ENCODE peak calls at places on chromosomes 2 and 18, in four cellular contexts. One of them, this sample, is unnamed.

GRCh38 chr18:56382541-56382940 is 255.9 kb downstream of the TXNL1 start:
- DNase-seq in fibroblast of lung: no peak
- DNase-seq in cardiac muscle cell: peak
- DNase-seq in lung: no peak
- DNase-seq in this sample: no peak

GRCh38 chr2:48249631-48250473 is 280.1 kb upstream of the STON1 start:
- DNase-seq in fibroblast of lung: peak
- DNase-seq in cardiac muscle cell: peak
- DNase-seq in lung: no peak
- DNase-seq in this sample: no peak

GRCh38 chr2:181354626-181355025 is 102.6 kb upstream of the ITGA4 start:
- DNase-seq in fibroblast of lung: peak
- DNase-seq in cardiac muscle cell: peak
- DNase-seq in lung: no peak
- DNase-seq in this sample: no peak

GRCh38 chr2:12131975-12132374 is 385.5 kb downstream of the LPIN1 start:
- DNase-seq in fibroblast of lung: peak
- DNase-seq in cardiac muscle cell: peak
- DNase-seq in lung: no peak
- DNase-seq in this sample: no peak

GRCh38 chr18:71797554-71797953 is 746.6 kb downstream of the CBLN2 start:
- DNase-seq in fibroblast of lung: no peak
- DNase-seq in cardiac muscle cell: no peak
- DNase-seq in lung: no peak
- DNase-seq in this sample: no peak

GRCh38 chr18:33946322-33946721 is 278.4 kb downstream of the NOL4 start:
- DNase-seq in fibroblast of lung: no peak
- DNase-seq in cardiac muscle cell: no peak
- DNase-seq in lung: no peak
- DNase-seq in this sample: no peak

GRCh38 chr2:239308696-239309397 is 92.0 kb downstream of the HDAC4 start:
- DNase-seq in fibroblast of lung: peak
- DNase-seq in cardiac muscle cell: peak
- DNase-seq in lung: no peak
- DNase-seq in this sample: no peak

GRCh38 chr18:35289293-35290069 is 548 bp downstream of the ZSCAN30 start:
- DNase-seq in fibroblast of lung: peak
- DNase-seq in cardiac muscle cell: peak
- DNase-seq in lung: peak
- DNase-seq in this sample: peak

GRCh38 chr2:65675350-65675749 is 243.0 kb upstream of the SPRED2 start:
- DNase-seq in fibroblast of lung: peak
- DNase-seq in cardiac muscle cell: no peak
- DNase-seq in lung: no peak
- DNase-seq in this sample: no peak

GRCh38 chr2:22497789-22498188 is 887.2 kb upstream of the KLHL29 start:
- DNase-seq in fibroblast of lung: no peak
- DNase-seq in cardiac muscle cell: no peak
- DNase-seq in lung: no peak
- DNase-seq in this sample: peak

GRCh38 chr2:55511508-55512124 is 7.9 kb upstream of the CFAP36 start:
- DNase-seq in fibroblast of lung: peak
- DNase-seq in cardiac muscle cell: peak
- DNase-seq in lung: no peak
- DNase-seq in this sample: no peak

GRCh38 chr18:1659190-1659589 is 754.5 kb downstream of the ADCYAP1 start:
- DNase-seq in fibroblast of lung: no peak
- DNase-seq in cardiac muscle cell: no peak
- DNase-seq in lung: peak
- DNase-seq in this sample: no peak

GRCh38 chr18:9771977-9772660 is 64.0 kb downstream of the RAB31 start:
- DNase-seq in fibroblast of lung: no peak
- DNase-seq in cardiac muscle cell: no peak
- DNase-seq in lung: no peak
- DNase-seq in this sample: no peak

GRCh38 chr18:13453714-13454113 is 235.2 kb downstream of the LDLRAD4 start:
- DNase-seq in fibroblast of lung: no peak
- DNase-seq in cardiac muscle cell: no peak
- DNase-seq in lung: no peak
- DNase-seq in this sample: no peak

GRCh38 chr2:183543731-183544130 is 419.5 kb downstream of the NUP35 start:
- DNase-seq in fibroblast of lung: no peak
- DNase-seq in cardiac muscle cell: no peak
- DNase-seq in lung: no peak
- DNase-seq in this sample: peak

GRCh38 chr2:13106302-13106701 is 389.6 kb downstream of the TRIB2 start:
- DNase-seq in fibroblast of lung: no peak
- DNase-seq in cardiac muscle cell: no peak
- DNase-seq in lung: no peak
- DNase-seq in this sample: peak

GRCh38 chr18:22539045-22539444 is 121.3 kb upstream of the CTAGE1 start:
- DNase-seq in fibroblast of lung: peak
- DNase-seq in cardiac muscle cell: no peak
- DNase-seq in lung: no peak
- DNase-seq in this sample: no peak

GRCh38 chr2:156046900-156047299 is 285.6 kb downstream of the NR4A2 start:
- DNase-seq in fibroblast of lung: no peak
- DNase-seq in cardiac muscle cell: no peak
- DNase-seq in lung: no peak
- DNase-seq in this sample: no peak

GRCh38 chr2:110115291-110116032 is at the start of gene MALL:
- DNase-seq in fibroblast of lung: peak
- DNase-seq in cardiac muscle cell: no peak
- DNase-seq in lung: peak
- DNase-seq in this sample: no peak

GRCh38 chr2:159076233-159076632 is 107.8 kb downstream of the TANC1 start:
- DNase-seq in fibroblast of lung: peak
- DNase-seq in cardiac muscle cell: peak
- DNase-seq in lung: no peak
- DNase-seq in this sample: no peak

GRCh38 chr2:27954771-27955384 is 64.3 kb downstream of the BABAM2 start:
- DNase-seq in fibroblast of lung: peak
- DNase-seq in cardiac muscle cell: peak
- DNase-seq in lung: peak
- DNase-seq in this sample: peak

GRCh38 chr18:62790836-62791772 is 75.8 kb downstream of the PHLPP1 start:
- DNase-seq in fibroblast of lung: peak
- DNase-seq in cardiac muscle cell: peak
- DNase-seq in lung: no peak
- DNase-seq in this sample: no peak

GRCh38 chr18:54003195-54003594 is 221.3 kb downstream of the MBD2 start:
- DNase-seq in fibroblast of lung: no peak
- DNase-seq in cardiac muscle cell: no peak
- DNase-seq in lung: no peak
- DNase-seq in this sample: no peak

GRCh38 chr18:54004828-54005227 is 219.6 kb downstream of the MBD2 start:
- DNase-seq in fibroblast of lung: no peak
- DNase-seq in cardiac muscle cell: peak
- DNase-seq in lung: no peak
- DNase-seq in this sample: peak
- TF ChIP-seq CTCF in fibroblast of lung: no peak
- TF ChIP-seq CTCF in cardiac muscle cell: peak
- TF ChIP-seq CTCF in lung: no peak
- TF ChIP-seq CTCF in this sample: no peak

DNA sequence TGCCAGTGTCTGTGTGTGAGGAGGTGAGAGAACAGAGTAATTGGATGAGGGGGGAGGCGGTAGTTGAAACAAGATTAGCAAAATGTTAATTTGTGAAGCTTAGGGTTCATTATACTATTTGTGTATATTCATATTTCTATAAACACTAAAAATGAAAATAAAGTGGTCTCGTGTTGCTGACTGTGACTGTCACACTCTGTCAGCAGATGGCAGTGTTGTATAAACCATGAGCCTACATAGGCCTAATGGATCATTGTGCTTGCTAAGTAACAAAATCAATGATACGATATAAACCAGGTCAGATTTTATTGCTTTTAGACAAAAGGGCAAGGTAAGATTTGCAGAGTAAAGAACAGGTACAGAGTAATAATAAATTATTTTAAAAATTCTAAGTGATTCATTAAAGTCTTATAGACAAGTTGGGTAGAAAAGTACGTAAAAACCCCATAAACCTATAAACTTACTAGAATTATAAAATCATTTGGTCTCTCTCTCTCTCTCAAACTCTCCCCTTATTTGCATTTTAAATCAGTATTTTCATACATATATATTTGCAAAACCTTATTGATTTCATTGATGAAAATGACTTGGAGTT is 182.7 kb downstream of the RPIA start:
- DNase-seq in fibroblast of lung: peak
- DNase-seq in cardiac muscle cell: peak
- DNase-seq in lung: no peak
- DNase-seq in this sample: peak
- H3K4me3 ChIP-seq in fibroblast of lung: no peak
- H3K4me3 ChIP-seq in cardiac muscle cell: no peak
- H3K4me3 ChIP-seq in lung: no peak
- H3K4me3 ChIP-seq in this sample: no peak

GRCh38 chr2:68745006-68745405 is 10.4 kb downstream of the ARHGAP25 start:
- DNase-seq in fibroblast of lung: no peak
- DNase-seq in cardiac muscle cell: no peak
- DNase-seq in lung: no peak
- DNase-seq in this sample: peak

GRCh38 chr2:68742638-68743037 is 8.0 kb downstream of the ARHGAP25 start:
- DNase-seq in fibroblast of lung: no peak
- DNase-seq in cardiac muscle cell: no peak
- DNase-seq in lung: no peak
- DNase-seq in this sample: peak

GRCh38 chr2:68743531-68743930 is 8.9 kb downstream of the ARHGAP25 start:
- DNase-seq in fibroblast of lung: no peak
- DNase-seq in cardiac muscle cell: no peak
- DNase-seq in lung: no peak
- DNase-seq in this sample: no peak

GRCh38 chr2:68746408-68746807 is 11.8 kb downstream of the ARHGAP25 start:
- DNase-seq in fibroblast of lung: no peak
- DNase-seq in cardiac muscle cell: no peak
- DNase-seq in lung: peak
- DNase-seq in this sample: no peak

GRCh38 chr2:68744517-68744916 is 9.9 kb downstream of the ARHGAP25 start:
- DNase-seq in fibroblast of lung: no peak
- DNase-seq in cardiac muscle cell: no peak
- DNase-seq in lung: no peak
- DNase-seq in this sample: no peak
- TF ChIP-seq CTCF in fibroblast of lung: no peak
- TF ChIP-seq CTCF in cardiac muscle cell: no peak
- TF ChIP-seq CTCF in lung: no peak
- TF ChIP-seq CTCF in this sample: no peak

GRCh38 chr2:231483398-231484329 is 19.4 kb upstream of the NCL start:
- DNase-seq in fibroblast of lung: no peak
- DNase-seq in cardiac muscle cell: peak
- DNase-seq in lung: peak
- DNase-seq in this sample: peak

GRCh38 chr2:231487197-231487596 is 22.9 kb upstream of the NCL start:
- DNase-seq in fibroblast of lung: no peak
- DNase-seq in cardiac muscle cell: no peak
- DNase-seq in lung: no peak
- DNase-seq in this sample: no peak

GRCh38 chr2:231479455-231479854 is 15.2 kb upstream of the NCL start:
- DNase-seq in fibroblast of lung: no peak
- DNase-seq in cardiac muscle cell: no peak
- DNase-seq in lung: no peak
- DNase-seq in this sample: no peak

GRCh38 chr2:231480781-231481180 is 16.5 kb upstream of the NCL start:
- DNase-seq in fibroblast of lung: no peak
- DNase-seq in cardiac muscle cell: no peak
- DNase-seq in lung: no peak
- DNase-seq in this sample: no peak

GRCh38 chr2:231482806-231483391 is 18.6 kb upstream of the NCL start:
- DNase-seq in fibroblast of lung: peak
- DNase-seq in cardiac muscle cell: peak
- DNase-seq in lung: peak
- DNase-seq in this sample: peak
- H3K4me3 ChIP-seq in fibroblast of lung: peak
- H3K4me3 ChIP-seq in cardiac muscle cell: no peak
- H3K4me3 ChIP-seq in lung: peak
- H3K4me3 ChIP-seq in this sample: peak

GRCh38 chr2:64654993-64655666 is 1.4 kb upstream of the SERTAD2 start:
- DNase-seq in fibroblast of lung: no peak
- DNase-seq in cardiac muscle cell: peak
- DNase-seq in lung: no peak
- DNase-seq in this sample: peak
- TF ChIP-seq CTCF in fibroblast of lung: peak
- TF ChIP-seq CTCF in cardiac muscle cell: peak
- TF ChIP-seq CTCF in lung: no peak
- TF ChIP-seq CTCF in this sample: no peak

GRCh38 chr18:58659691-58660090 is 11.6 kb upstream of the MALT1 start:
- DNase-seq in fibroblast of lung: no peak
- DNase-seq in cardiac muscle cell: no peak
- DNase-seq in lung: no peak
- DNase-seq in this sample: no peak

GRCh38 chr18:58662118-58662517 is 9.1 kb upstream of the MALT1 start:
- DNase-seq in fibroblast of lung: no peak
- DNase-seq in cardiac muscle cell: no peak
- DNase-seq in lung: no peak
- DNase-seq in this sample: peak

GRCh38 chr18:58660915-58661314 is 10.3 kb upstream of the MALT1 start:
- DNase-seq in fibroblast of lung: no peak
- DNase-seq in cardiac muscle cell: no peak
- DNase-seq in lung: no peak
- DNase-seq in this sample: no peak

GRCh38 chr18:58657494-58657893 is 13.8 kb upstream of the MALT1 start:
- DNase-seq in fibroblast of lung: no peak
- DNase-seq in cardiac muscle cell: no peak
- DNase-seq in lung: no peak
- DNase-seq in this sample: no peak

GRCh38 chr18:58661423-58661822 is 9.8 kb upstream of the MALT1 start:
- DNase-seq in fibroblast of lung: peak
- DNase-seq in cardiac muscle cell: peak
- DNase-seq in lung: no peak
- DNase-seq in this sample: no peak
- H3K4me3 ChIP-seq in fibroblast of lung: no peak
- H3K4me3 ChIP-seq in cardiac muscle cell: no peak
- H3K4me3 ChIP-seq in lung: no peak
- H3K4me3 ChIP-seq in this sample: no peak

GRCh38 chr2:143357956-143358355 is 228.7 kb downstream of the ARHGAP15 start:
- DNase-seq in fibroblast of lung: no peak
- DNase-seq in cardiac muscle cell: no peak
- DNase-seq in lung: no peak
- DNase-seq in this sample: no peak
- TF ChIP-seq CTCF in fibroblast of lung: no peak
- TF ChIP-seq CTCF in cardiac muscle cell: no peak
- TF ChIP-seq CTCF in lung: no peak
- TF ChIP-seq CTCF in this sample: no peak

GRCh38 chr2:67399831-67400489 is 2.8 kb downstream of the ETAA1 start:
- DNase-seq in fibroblast of lung: peak
- DNase-seq in cardiac muscle cell: peak
- DNase-seq in lung: no peak
- DNase-seq in this sample: no peak
- H3K4me3 ChIP-seq in fibroblast of lung: no peak
- H3K4me3 ChIP-seq in cardiac muscle cell: no peak
- H3K4me3 ChIP-seq in lung: no peak
- H3K4me3 ChIP-seq in this sample: no peak

GRCh38 chr2:119243621-119244020 is 20.0 kb downstream of the STEAP3 start:
- DNase-seq in fibroblast of lung: no peak
- DNase-seq in cardiac muscle cell: no peak
- DNase-seq in lung: no peak
- DNase-seq in this sample: no peak
- TF ChIP-seq CTCF in fibroblast of lung: no peak
- TF ChIP-seq CTCF in cardiac muscle cell: no peak
- TF ChIP-seq CTCF in lung: no peak
- TF ChIP-seq CTCF in this sample: no peak